ENCODE peak calls at places on chromosome 13, in four cellular contexts. B is A549, S is SK-N-SH, N is GM12878. P is an unnamed sample.

GRCh38 chr13:83881917-83882625 is at the start of gene SLITRK1:
- DNase-seq in B (peak), S (peak), N (peak), P (no peak)

GRCh38 chr13:46296920-46297319 is 85.2 kb downstream of the LRRC63 start:
- DNase-seq in B (peak), S (no peak), N (no peak), P (no peak)

GRCh38 chr13:19852766-19853165 is 10.7 kb downstream of the ZMYM5 start:
- DNase-seq in B (no peak), S (no peak), N (no peak), P (no peak)

GRCh38 chr13:66765559-66765958 is 464.6 kb downstream of the PCDH9 start:
- DNase-seq in B (no peak), S (no peak), N (no peak), P (no peak)

GRCh38 chr13:66748712-66749111 is 481.4 kb downstream of the PCDH9 start:
- DNase-seq in B (no peak), S (no peak), N (no peak), P (no peak)

GRCh38 chr13:110399801-110400200 is 92.7 kb downstream of the COL4A2 start:
- DNase-seq in B (no peak), S (no peak), N (no peak), P (no peak)

GRCh38 chr13:31209172-31209818 is 9.5 kb downstream of the B3GLCT start:
- DNase-seq in B (no peak), S (peak), N (no peak), P (no peak)

GRCh38 chr13:44974056-44974798 is 15.0 kb downstream of the NUFIP1 start:
- DNase-seq in B (no peak), S (no peak), N (peak), P (no peak)

GRCh38 chr13:42964681-42965305 is 27.2 kb downstream of the EPSTI1 start:
- DNase-seq in B (no peak), S (no peak), N (no peak), P (no peak)

GRCh38 chr13:71912524-71912923 is 45.5 kb upstream of the DACH1 start:
- DNase-seq in B (no peak), S (no peak), N (no peak), P (no peak)

GRCh38 chr13:108220042-108220441 is 1.9 kb downstream of the ABHD13 start:
- DNase-seq in B (no peak), S (no peak), N (no peak), P (peak)

GRCh38 chr13:113808058-113808834 is 49.2 kb downstream of the TMEM255B start:
- DNase-seq in B (no peak), S (no peak), N (no peak), P (no peak)

GRCh38 chr13:67752741-67753140 is 522.6 kb upstream of the PCDH9 start:
- DNase-seq in B (no peak), S (no peak), N (no peak), P (no peak)

GRCh38 chr13:96792736-96793444 is 201.4 kb downstream of the OXGR1 start:
- DNase-seq in B (no peak), S (no peak), N (no peak), P (no peak)

GRCh38 chr13:106915146-106915545 is 347.2 kb upstream of the ARGLU1 start:
- DNase-seq in B (no peak), S (no peak), N (no peak), P (no peak)

GRCh38 chr13:51636349-51636890 is 52.2 kb downstream of the WDFY2 start:
- DNase-seq in B (peak), S (no peak), N (no peak), P (peak)

GRCh38 chr13:30353601-30354000 is 46.2 kb upstream of the KATNAL1 start:
- DNase-seq in B (no peak), S (no peak), N (no peak), P (no peak)

GRCh38 chr13:62320129-62320724 is 904.6 kb upstream of the PCDH20 start:
- DNase-seq in B (peak), S (peak), N (peak), P (peak)

GRCh38 chr13:64591981-64592380 is 2638.2 kb downstream of the PCDH9 start:
- DNase-seq in B (no peak), S (no peak), N (no peak), P (no peak)

GRCh38 chr13:39311619-39312018 is 273.4 kb downstream of the NHLRC3 start:
- DNase-seq in B (no peak), S (no peak), N (no peak), P (no peak)

GRCh38 chr13:41029629-41030028 is 10.5 kb upstream of the ELF1 start:
- DNase-seq in B (no peak), S (no peak), N (no peak), P (no peak)

GRCh38 chr13:94825507-94825906 is 113.2 kb upstream of the SOX21 start:
- DNase-seq in B (no peak), S (peak), N (no peak), P (no peak)

GRCh38 chr13:90534617-90535340 is 812.7 kb upstream of the MIR17HG start:
- DNase-seq in B (no peak), S (no peak), N (no peak), P (no peak)

GRCh38 chr13:20401958-20402856 is 123.5 kb downstream of the CRYL1 start:
- DNase-seq in B (no peak), S (no peak), N (no peak), P (no peak)

GRCh38 chr13:79547821-79548220 is 66.9 kb downstream of the NDFIP2 start:
- DNase-seq in B (no peak), S (no peak), N (no peak), P (no peak)

GRCh38 chr13:30058429-30058828 is 208.0 kb upstream of the UBL3 start:
- DNase-seq in B (no peak), S (no peak), N (no peak), P (no peak)

GRCh38 chr13:51838235-51838846 is 6.6 kb downstream of the TMEM272 start:
- DNase-seq in B (no peak), S (no peak), N (no peak), P (no peak)

GRCh38 chr13:73754727-73755292 is 379.4 kb downstream of the KLF12 start:
- DNase-seq in B (peak), S (peak), N (no peak), P (peak)

GRCh38 chr13:84605927-84606326 is 723.7 kb upstream of the SLITRK1 start:
- DNase-seq in B (no peak), S (no peak), N (no peak), P (no peak)

GRCh38 chr13:110756268-110756667 is 42.8 kb downstream of the ING1 start:
- DNase-seq in B (peak), S (no peak), N (no peak), P (no peak)

GRCh38 chr13:109160887-109161669 is 531.7 kb downstream of the MYO16 start:
- DNase-seq in B (no peak), S (no peak), N (no peak), P (no peak)

GRCh38 chr13:48653074-48654054 is at the start of gene CYSLTR2:
- DNase-seq in B (peak), S (peak), N (peak), P (no peak)
- TF ChIP-seq PBX3 in B (no peak), S (peak), N (no peak), P (no peak)

GRCh38 chr13:27379126-27379525 is 45.3 kb upstream of the GTF3A start:
- DNase-seq in B (no peak), S (no peak), N (no peak), P (peak)
- TF ChIP-seq PBX3 in B (no peak), S (no peak), N (no peak), P (no peak)

DNA sequence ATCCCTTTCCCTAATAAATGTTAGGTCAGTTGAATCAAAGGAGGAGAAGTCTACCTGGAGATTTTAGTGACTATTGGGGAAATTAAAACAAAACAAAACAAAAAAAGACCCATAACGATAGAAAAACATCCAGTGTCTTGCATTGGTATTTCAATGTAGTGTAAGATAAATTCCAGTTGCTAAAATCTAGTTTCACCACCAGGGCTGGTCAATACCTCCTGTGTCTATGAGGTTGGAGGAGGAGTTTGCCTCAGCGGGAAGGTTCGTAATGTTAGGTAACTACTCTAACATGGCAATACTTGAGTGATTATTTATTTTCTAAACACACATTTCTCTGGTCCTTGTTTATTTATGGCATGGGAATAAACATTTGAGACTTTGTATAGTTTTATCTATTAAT is 483.2 kb downstream of the FGF9 start:
- DNase-seq in B (no peak), S (no peak), N (no peak), P (no peak)
- TF ChIP-seq PBX3 in B (no peak), S (no peak), N (no peak), P (no peak)

GRCh38 chr13:81988542-81988941 is 1647.6 kb upstream of the SPRY2 start:
- DNase-seq in B (no peak), S (no peak), N (no peak), P (no peak)
- TF ChIP-seq PBX3 in B (no peak), S (no peak), N (no peak), P (no peak)

GRCh38 chr13:49690990-49691886 is at the start of gene EBPL:
- DNase-seq in B (peak), S (peak), N (peak), P (peak)

GRCh38 chr13:49694446-49694845 is 3.2 kb upstream of the EBPL start:
- DNase-seq in B (no peak), S (no peak), N (no peak), P (no peak)

GRCh38 chr13:49693877-49694276 is 2.6 kb upstream of the EBPL start:
- DNase-seq in B (no peak), S (no peak), N (no peak), P (no peak)

GRCh38 chr13:49693191-49693733 is 2.0 kb upstream of the EBPL start:
- DNase-seq in B (peak), S (no peak), N (no peak), P (no peak)

DNA sequence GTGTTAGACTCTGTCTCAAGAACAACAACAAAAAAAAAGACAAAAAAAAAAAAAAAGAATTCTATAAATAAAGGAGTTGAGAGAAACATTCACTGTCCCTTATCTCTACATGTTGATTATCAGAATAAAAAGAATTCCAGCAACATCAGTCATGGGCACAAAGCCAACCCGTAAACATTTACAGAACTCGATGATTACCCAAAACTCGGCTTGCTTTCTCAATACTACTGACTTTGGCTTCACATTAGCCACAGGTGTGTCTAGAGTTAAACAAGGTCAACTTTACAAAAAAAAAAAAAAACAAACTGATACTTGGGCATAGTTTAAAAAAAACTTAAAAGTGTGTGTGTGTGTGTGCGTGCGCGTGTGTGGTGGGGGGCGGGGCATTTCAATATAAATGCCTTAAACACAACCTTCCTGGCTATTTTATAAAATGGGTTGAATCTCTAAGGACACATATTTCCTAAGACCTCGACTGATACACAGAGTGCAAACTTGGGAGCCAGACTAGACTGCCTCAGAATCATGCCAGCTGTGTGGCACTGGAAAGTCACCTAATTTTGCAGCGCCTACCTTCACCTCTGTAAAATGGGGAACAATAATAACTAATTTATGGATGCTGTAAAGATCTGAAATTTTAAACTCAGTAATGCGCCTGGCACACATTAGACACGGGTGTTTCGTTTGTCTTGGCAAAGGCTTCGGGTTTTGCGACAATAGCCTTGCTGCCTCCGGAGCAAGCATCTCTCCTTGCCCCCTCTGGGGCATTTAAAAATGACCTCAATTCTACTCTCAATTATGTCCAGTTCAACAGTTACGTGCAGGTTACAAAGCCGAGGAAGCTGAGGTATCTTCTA is 925 bp downstream of the EBPL start:
- DNase-seq in B (peak), S (peak), N (no peak), P (peak)
- TF ChIP-seq PBX3 in B (no peak), S (no peak), N (no peak), P (no peak)

GRCh38 chr13:36445806-36446423 is 13.6 kb downstream of the CCNA1 start:
- DNase-seq in B (no peak), S (no peak), N (no peak), P (no peak)
- TF ChIP-seq PBX3 in B (no peak), S (no peak), N (no peak), P (no peak)

DNA sequence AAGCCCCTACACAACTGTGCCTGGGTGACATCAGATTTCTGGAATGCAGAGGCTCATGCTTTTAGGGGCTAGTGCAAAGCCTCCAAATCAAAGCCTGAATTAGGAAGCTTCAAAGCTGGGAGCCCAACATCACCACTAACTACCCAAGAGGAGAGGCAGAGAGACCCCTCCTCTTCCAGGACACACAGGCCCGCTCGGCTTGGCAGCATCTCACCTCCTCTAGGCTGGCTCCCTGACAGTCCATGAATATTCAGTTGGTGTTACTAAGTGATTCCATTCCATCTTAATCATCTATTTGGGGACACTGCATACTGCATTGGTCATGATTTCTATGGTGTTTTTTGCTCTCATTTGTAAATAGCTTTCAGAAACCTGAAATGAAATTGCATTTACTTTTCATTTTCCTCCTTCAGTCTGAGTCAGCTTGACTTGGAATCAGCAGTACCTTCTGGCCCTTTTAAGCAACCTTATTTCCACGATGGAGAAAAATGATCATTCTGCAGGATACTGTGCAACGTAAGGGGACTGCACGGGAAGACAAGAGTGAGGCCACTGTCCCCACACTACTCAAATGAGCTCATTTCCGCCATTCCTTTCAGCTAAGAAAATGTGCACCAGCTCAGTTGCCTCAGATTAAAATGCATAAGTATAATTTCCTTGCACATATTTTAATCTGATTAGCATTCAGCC is 219.8 kb downstream of the RFC3 start:
- DNase-seq in B (no peak), S (no peak), N (no peak), P (no peak)
- TF ChIP-seq PBX3 in B (no peak), S (no peak), N (no peak), P (no peak)